ENCODE peak calls at places on chromosome 9, in four cellular contexts. O is HepG2, S is GM12878, U is H1. A is an unnamed sample.

GRCh38 chr9:130189840-130190239 is 17.6 kb downstream of the NCS1 start:
- DNase-seq in O (no peak), S (no peak), U (no peak), A (no peak)

GRCh38 chr9:107491081-107492053 is 1.8 kb upstream of the KLF4 start:
- DNase-seq in O (no peak), S (no peak), U (no peak), A (no peak)

GRCh38 chr9:91141407-91141973 is 220.2 kb downstream of the AUH start:
- DNase-seq in O (no peak), S (no peak), U (no peak), A (no peak)

GRCh38 chr9:134375011-134375390 is 48.7 kb downstream of the RXRA start:
- DNase-seq in O (no peak), S (no peak), U (no peak), A (no peak)

GRCh38 chr9:4887556-4887955 is 94.8 kb downstream of the RCL1 start:
- DNase-seq in O (no peak), S (no peak), U (no peak), A (no peak)

GRCh38 chr9:78261403-78262001 is 25.6 kb downstream of the CEP78 start:
- DNase-seq in O (peak), S (no peak), U (no peak), A (peak)

GRCh38 chr9:90124961-90125360 is 517.7 kb downstream of the DIRAS2 start:
- DNase-seq in O (no peak), S (no peak), U (no peak), A (no peak)

GRCh38 chr9:126673689-126674364 is 60.1 kb downstream of the LMX1B start:
- DNase-seq in O (peak), S (no peak), U (no peak), A (no peak)

GRCh38 chr9:109745335-109746283 is 34.4 kb upstream of the PALM2AKAP2 start:
- DNase-seq in O (no peak), S (no peak), U (no peak), A (no peak)

GRCh38 chr9:87657190-87657589 is 68.7 kb upstream of the CTSL start:
- DNase-seq in O (no peak), S (no peak), U (no peak), A (no peak)

GRCh38 chr9:71743217-71743705 is 25.1 kb downstream of the CEMIP2 start:
- DNase-seq in O (no peak), S (no peak), U (no peak), A (no peak)

GRCh38 chr9:114552716-114553115 is 34.9 kb upstream of the ATP6V1G1 start:
- DNase-seq in O (no peak), S (no peak), U (no peak), A (no peak)

GRCh38 chr9:89461302-89461701 is 36.6 kb downstream of the SEMA4D start:
- DNase-seq in O (no peak), S (no peak), U (no peak), A (no peak)

GRCh38 chr9:87776481-87777373 is 50.8 kb downstream of the CTSL start:
- DNase-seq in O (no peak), S (no peak), U (no peak), A (peak)

GRCh38 chr9:123131258-123131657 is 97.8 kb downstream of the GPR21 start:
- DNase-seq in O (peak), S (no peak), U (no peak), A (no peak)

GRCh38 chr9:27529316-27530278 is at the start of gene MOB3B:
- DNase-seq in O (peak), S (no peak), U (no peak), A (peak)

GRCh38 chr9:129584136-129584535 is 36.8 kb downstream of the C9orf50 start:
- DNase-seq in O (peak), S (peak), U (no peak), A (peak)

GRCh38 chr9:124629600-124629999 is 122.4 kb upstream of the NR5A1 start:
- DNase-seq in O (no peak), S (no peak), U (no peak), A (no peak)

GRCh38 chr9:123389698-123390097 is 33.7 kb downstream of the CRB2 start:
- DNase-seq in O (no peak), S (no peak), U (no peak), A (no peak)

GRCh38 chr9:87964826-87965225 is 9.5 kb downstream of the CDK20 start:
- DNase-seq in O (no peak), S (no peak), U (no peak), A (no peak)

GRCh38 chr9:1052119-1052907 is 2.2 kb downstream of the DMRT2 start:
- DNase-seq in O (no peak), S (no peak), U (no peak), A (no peak)

GRCh38 chr9:5893591-5894236 is 3.0 kb downstream of the MLANA start:
- DNase-seq in O (peak), S (no peak), U (no peak), A (no peak)

GRCh38 chr9:84137968-84138367 is 157.4 kb downstream of the RMI1 start:
- DNase-seq in O (no peak), S (no peak), U (no peak), A (no peak)

GRCh38 chr9:15851766-15852165 is 298.9 kb downstream of the CCDC171 start:
- DNase-seq in O (no peak), S (no peak), U (no peak), A (no peak)

GRCh38 chr9:20783057-20784038 is 99.3 kb downstream of the FOCAD start:
- DNase-seq in O (no peak), S (no peak), U (no peak), A (no peak)

GRCh38 chr9:18741331-18741730 is 267.4 kb downstream of the ADAMTSL1 start:
- DNase-seq in O (no peak), S (no peak), U (no peak), A (no peak)

GRCh38 chr9:91114450-91114849 is 247.3 kb downstream of the AUH start:
- DNase-seq in O (no peak), S (no peak), U (no peak), A (no peak)

GRCh38 chr9:93268551-93269314 is 84.8 kb downstream of the WNK2 start:
- DNase-seq in O (no peak), S (no peak), U (no peak), A (no peak)

GRCh38 chr9:121085661-121086060 is 10.9 kb downstream of the CNTRL start:
- DNase-seq in O (no peak), S (no peak), U (no peak), A (no peak)

GRCh38 chr9:129464972-129465833 is 155.7 kb downstream of the C9orf50 start:
- DNase-seq in O (no peak), S (no peak), U (no peak), A (no peak)

GRCh38 chr9:550267-550790 is 291.2 kb upstream of the DMRT1 start:
- DNase-seq in O (no peak), S (no peak), U (no peak), A (no peak)

GRCh38 chr9:33867747-33868429 is 50.9 kb downstream of the UBE2R2 start:
- DNase-seq in O (no peak), S (no peak), U (no peak), A (no peak)

DNA sequence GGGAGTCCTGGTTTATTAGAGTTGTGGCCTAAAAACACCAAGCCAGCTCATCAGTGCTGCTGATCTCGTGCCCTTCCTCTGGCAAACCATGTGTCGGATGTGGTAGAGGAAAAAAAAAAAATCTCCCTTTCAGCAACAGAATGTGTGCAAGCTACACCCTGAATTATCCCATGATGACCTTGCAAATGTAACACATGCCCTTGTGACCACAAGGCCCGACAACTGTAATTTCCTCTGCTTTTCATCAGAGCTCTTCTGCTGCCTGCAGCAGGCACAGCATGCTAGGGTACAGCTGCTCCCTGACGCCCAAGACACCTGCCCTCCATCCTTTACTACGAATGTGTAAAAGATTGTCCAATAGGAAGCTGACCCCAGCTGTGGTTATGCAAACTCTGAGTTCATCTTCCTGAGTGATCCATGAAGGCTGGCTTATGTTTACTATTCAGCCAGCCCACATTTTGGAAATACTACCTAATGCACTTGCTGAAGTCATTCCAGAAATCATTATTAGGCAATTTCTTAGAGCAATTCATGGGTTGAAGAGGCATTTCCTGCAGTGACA is 14.6 kb upstream of the BNC2 start:
- DNase-seq in O (no peak), S (no peak), U (no peak), A (no peak)
- TF ChIP-seq HDAC6 in O (no peak), S (no peak), U (no peak), A (no peak)

DNA sequence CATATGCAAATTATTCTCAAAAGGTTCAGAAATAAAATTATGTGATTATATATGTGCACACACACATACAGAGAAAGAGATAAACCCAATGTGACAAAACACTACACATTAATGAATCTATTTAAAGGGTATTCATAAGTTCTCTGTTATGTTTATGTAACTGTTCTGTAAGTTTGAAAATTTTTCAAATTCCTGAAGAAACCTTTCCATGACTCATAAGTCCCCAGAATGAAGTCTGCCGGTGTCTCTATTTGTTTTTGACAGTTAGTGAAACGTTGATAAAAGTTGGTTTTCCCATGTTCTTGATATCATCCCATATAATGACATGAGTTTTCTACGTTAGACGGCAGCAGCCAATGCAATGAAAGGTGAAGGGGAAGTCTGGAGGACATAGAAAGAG is 199.5 kb upstream of the PUM3 start:
- DNase-seq in O (no peak), S (no peak), U (no peak), A (no peak)
- TF ChIP-seq HDAC6 in O (no peak), S (no peak), U (no peak), A (no peak)

DNA sequence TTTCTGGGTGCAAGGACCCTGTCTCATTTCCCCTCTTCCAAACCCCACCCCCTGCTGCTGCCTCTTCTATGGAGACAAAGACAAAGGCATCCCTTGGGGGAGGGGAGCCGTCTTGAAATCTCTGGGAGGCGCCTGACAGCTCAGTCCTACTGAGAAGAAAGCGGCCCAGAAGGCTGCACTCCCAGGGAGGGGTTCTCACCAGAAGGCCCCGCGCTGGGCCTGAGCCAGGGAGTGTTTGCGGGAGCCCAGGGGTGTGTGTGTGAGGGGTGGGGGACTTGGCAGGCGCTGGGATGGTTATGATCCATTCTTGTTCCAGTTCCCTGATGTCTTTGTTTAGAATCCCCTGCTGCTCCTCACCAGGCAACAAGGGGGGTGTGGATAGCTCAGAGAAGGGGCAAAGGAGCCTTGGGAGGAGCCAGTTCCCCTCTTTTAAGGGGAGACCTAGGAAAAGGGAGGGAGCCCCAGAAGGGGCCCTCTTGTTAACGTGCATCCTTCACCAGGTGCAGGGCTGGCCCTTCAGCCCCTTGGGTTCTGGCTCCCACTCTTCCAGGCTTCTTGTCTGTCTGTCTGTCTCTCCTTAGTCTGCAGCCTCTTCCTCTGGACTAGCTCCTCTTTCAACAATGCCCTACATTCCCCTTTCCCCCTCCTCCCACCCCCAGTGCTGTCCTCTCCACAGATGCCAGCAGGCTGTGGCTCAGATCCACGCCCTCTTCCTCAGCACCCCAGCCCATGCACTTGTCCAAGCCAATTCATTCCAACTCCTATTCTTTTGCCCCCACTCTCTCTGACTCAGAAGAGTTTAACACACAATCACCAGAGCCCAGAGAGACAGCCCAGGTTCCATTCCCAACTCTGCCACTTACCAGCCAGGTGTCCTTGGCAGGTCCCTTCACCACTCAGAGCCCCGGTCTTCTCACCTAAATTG is 45.4 kb upstream of the ALDH1B1 start:
- DNase-seq in O (no peak), S (no peak), U (no peak), A (no peak)
- TF ChIP-seq HDAC6 in O (no peak), S (no peak), U (no peak), A (no peak)

DNA sequence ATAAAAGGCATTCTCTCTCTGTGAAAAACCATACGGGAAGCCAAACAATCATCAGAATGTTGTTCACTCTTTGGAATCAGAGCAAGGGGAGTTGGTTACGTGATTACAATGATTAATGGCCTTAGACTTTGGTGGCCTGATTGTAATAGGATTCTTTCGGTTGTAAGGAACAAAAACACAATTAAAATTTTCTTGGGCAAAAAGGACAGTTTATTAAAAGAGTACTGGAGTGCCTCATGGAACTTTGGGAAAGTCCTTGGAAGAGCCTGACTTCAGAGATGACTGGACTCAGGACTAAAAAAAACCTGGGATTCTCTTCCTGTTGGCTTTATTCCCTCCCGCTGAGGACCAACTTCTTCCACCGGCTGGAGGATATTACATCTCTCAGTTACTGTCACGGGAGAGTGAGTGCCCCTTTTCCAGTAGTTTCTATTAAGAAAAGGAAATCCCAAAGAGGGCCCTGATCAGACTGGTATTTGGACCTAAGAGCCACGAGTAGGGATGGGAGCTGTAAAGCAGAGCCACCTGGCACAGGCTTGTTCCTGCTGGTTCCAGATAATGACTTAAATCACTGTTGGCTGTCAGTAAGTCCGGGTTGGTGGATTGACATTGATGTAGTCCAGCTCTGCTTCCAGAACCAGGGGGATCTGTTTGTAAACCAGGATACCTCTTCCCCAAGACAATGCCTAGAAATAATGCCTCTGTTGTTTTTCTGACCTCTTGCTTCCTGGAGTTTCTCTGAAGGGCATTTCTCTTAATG is 53.9 kb downstream of the CFAP95 start:
- DNase-seq in O (no peak), S (no peak), U (no peak), A (no peak)
- TF ChIP-seq HDAC6 in O (no peak), S (no peak), U (no peak), A (no peak)

GRCh38 chr9:6996061-6996854 is 238.5 kb downstream of the KDM4C start:
- DNase-seq in O (no peak), S (no peak), U (no peak), A (no peak)

GRCh38 chr9:6997330-6997729 is 239.6 kb downstream of the KDM4C start:
- DNase-seq in O (no peak), S (no peak), U (no peak), A (no peak)

DNA sequence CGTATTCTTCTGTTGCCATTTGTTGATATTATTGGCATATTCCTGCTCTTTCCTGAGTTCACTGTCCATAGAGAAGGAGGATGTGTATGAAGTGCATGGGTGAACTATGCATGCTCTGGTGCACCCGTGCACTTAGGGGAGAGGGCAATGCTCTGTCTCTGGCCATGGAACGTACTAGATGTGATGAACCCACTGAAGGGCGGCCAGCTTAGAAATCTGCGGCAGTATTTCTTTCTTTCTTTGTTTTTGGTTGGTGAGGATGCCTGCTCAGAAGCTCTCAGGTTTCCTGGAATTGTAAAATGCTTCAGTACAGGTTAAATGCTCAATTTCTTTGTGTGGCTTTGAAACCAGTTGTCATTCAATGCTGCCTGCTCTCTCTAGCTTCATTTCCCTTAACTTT is 235.8 kb downstream of the KDM4C start:
- DNase-seq in O (no peak), S (no peak), U (no peak), A (no peak)
- TF ChIP-seq HDAC6 in O (no peak), S (no peak), U (no peak), A (no peak)

GRCh38 chr9:35385042-35385441 is 104.9 kb upstream of the RUSC2 start:
- DNase-seq in O (no peak), S (no peak), U (no peak), A (no peak)
- TF ChIP-seq HDAC6 in O (no peak), S (no peak), U (no peak), A (no peak)

DNA sequence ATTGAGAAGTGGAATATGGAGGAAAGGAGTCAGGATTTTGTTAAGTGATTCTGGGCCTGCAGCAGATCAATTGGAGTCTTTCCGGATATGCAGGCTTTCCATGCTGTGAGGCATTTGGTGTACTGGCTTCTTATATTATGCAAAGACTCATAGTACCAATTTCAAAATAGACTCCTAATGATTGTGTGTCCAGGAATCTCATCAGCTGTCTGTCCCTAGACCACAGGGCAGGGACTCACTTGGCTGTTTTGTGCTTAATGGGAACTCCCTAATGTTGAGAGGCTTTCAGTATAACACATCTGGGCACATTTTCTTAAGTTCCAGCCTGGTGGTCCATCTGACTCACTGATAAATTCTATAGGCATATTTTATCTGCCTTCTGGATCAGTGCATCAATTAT is 180.1 kb upstream of the KLF9 start:
- DNase-seq in O (no peak), S (no peak), U (no peak), A (no peak)
- TF ChIP-seq HDAC6 in O (no peak), S (no peak), U (no peak), A (no peak)

GRCh38 chr9:38251036-38251335 is 141.5 kb upstream of the ALDH1B1 start:
- DNase-seq in O (no peak), S (no peak), U (no peak), A (no peak)
- TF ChIP-seq HDAC6 in O (no peak), S (no peak), U (no peak), A (no peak)

GRCh38 chr9:30089428-30089827 is 2295.0 kb upstream of the ACO1 start:
- DNase-seq in O (no peak), S (no peak), U (no peak), A (no peak)
- TF ChIP-seq HDAC6 in O (no peak), S (no peak), U (no peak), A (no peak)

DNA sequence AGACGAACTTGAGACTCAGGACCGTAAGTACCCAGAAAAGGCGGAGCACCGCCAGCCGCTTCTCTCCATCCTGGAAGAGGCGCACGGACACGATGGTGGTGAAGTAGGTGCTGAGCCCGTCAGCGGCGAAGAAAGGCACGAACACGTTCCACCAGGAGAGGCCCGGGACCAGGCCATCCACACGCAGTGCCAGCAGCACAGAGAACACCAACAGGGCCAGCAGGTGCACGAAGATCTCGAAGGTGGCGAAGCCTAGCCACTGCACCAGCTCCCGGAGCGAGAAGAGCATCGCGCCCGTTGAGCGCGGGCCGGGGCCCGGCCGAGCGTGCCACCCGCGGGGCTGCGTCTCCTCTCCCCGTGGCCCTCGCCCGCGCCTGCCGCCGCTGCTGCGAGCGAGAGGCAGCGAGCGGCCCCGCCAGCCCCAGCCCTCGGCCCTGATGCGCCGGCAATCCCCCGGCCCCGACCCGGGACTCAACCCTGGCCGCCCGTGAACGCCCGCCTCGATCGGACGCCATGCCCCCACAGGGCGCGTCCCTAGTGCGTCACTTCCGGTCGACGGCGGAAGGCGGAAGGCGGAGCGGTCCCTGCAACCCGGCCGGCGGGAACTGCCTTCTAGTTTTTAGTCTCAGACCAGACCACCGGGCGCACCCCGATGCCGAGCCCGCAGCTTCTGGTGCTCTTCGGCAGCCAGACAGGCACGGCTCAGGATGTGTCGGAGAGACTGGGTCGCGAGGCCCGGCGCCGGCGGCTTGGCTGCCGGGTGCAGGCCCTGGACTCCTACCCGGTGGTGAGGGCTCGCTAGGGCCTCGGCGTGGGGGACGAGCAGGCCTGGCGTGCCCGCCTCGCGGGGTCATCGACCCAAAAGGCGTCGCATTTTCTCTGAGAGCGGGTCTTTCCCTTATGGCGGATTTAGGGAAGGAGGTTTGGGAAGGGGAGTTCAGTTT is at the start of the genes NDOR1 and TMEM203:
- DNase-seq in O (peak), S (peak), U (no peak), A (peak)
- TF ChIP-seq HDAC6 in O (no peak), S (peak), U (no peak), A (no peak)